ENCODE peak calls at places on chromosomes 13 and 19, in ten cellular contexts. X is fibroblast of the aortic adventitia, C is upper lobe of left lung, D is Panc1, Z is PC-9, U is heart right ventricle, P is HFFc6, W is psoas muscle, O is astrocyte, A is fibroblast of pulmonary artery. N is an unnamed sample.

GRCh38 chr19:18441804-18442788 is 4.2 kb upstream of the ISYNA1 start:
- DNase-seq in X (no peak), C (no peak), D (no peak), Z (no peak), U (no peak), P (no peak), W (no peak), O (no peak), A (no peak), N (no peak)

GRCh38 chr13:20340759-20341161 is 108.6 kb upstream of the GJB6 start:
- DNase-seq in X (peak; percentile 39), C (peak; percentile 49), D (no peak), Z (no peak), U (no peak), P (no peak), W (peak; percentile 72), O (no peak), A (peak; percentile 26), N (no peak)

GRCh38 chr13:96958286-96958891 is 35.9 kb downstream of the OXGR1 start:
- DNase-seq in X (peak; percentile 55), C (no peak), D (no peak), Z (no peak), U (no peak), P (peak; percentile 24), W (no peak), O (peak; percentile 1), A (peak; percentile 59), N (no peak)

GRCh38 chr13:74574964-74575728 is 440.9 kb upstream of the KLF12 start:
- DNase-seq in X (no peak), C (no peak), D (no peak), Z (no peak), U (no peak), P (no peak), W (no peak), O (no peak), A (no peak), N (no peak)

GRCh38 chr13:111531505-111531904 is 211.1 kb downstream of the TEX29 start:
- DNase-seq in X (no peak), C (no peak), D (no peak), Z (no peak), U (no peak), P (peak; percentile 7), W (no peak), O (no peak), A (peak; percentile 3), N (no peak)

GRCh38 chr19:1181606-1182005 is 7.5 kb upstream of the SBNO2 start:
- DNase-seq in X (no peak), C (peak; percentile 83), D (no peak), Z (peak; percentile 84), U (no peak), P (no peak), W (peak; percentile 43), O (no peak), A (no peak), N (no peak)

GRCh38 chr19:1862424-1863307 is 713 bp downstream of the KLF16 start:
- DNase-seq in X (no peak), C (peak; percentile 94), D (no peak), Z (peak; percentile 44), U (no peak), P (no peak), W (no peak), O (no peak), A (no peak), N (no peak)

GRCh38 chr19:54299515-54299914 is 13.5 kb downstream of the LILRA5 start:
- DNase-seq in X (no peak), C (no peak), D (no peak), Z (no peak), U (no peak), P (no peak), W (no peak), O (no peak), A (no peak), N (no peak)

GRCh38 chr19:35043906-35044305 is 2.4 kb downstream of the HPN start:
- DNase-seq in X (no peak), C (no peak), D (no peak), Z (no peak), U (no peak), P (no peak), W (no peak), O (no peak), A (no peak), N (no peak)

GRCh38 chr19:35044317-35045117 is 3.0 kb downstream of the HPN start:
- DNase-seq in X (peak; percentile 66), C (no peak), D (peak; percentile 63), Z (peak; percentile 66), U (peak; percentile 55), P (peak; percentile 48), W (peak; percentile 82), O (no peak), A (peak; percentile 71), N (no peak)

GRCh38 chr19:35046461-35046860 is 4.9 kb downstream of the HPN start:
- DNase-seq in X (no peak), C (no peak), D (no peak), Z (no peak), U (no peak), P (no peak), W (no peak), O (no peak), A (no peak), N (no peak)

GRCh38 chr19:35042954-35043604 is 1.6 kb downstream of the HPN start:
- DNase-seq in X (no peak), C (no peak), D (no peak), Z (no peak), U (no peak), P (no peak), W (no peak), O (no peak), A (no peak), N (no peak)

GRCh38 chr19:35045667-35046300 is 4.3 kb downstream of the HPN start:
- DNase-seq in X (no peak), C (no peak), D (no peak), Z (no peak), U (no peak), P (peak; percentile 59), W (no peak), O (no peak), A (peak; percentile 32), N (no peak)
- TF ChIP-seq CTCF in X (peak; percentile 22), C (peak; percentile 59), D (no peak), Z (peak; percentile 59), U (no peak), P (peak; percentile 67), W (peak; percentile 18), O (peak; percentile 23), A (peak; percentile 34), N (peak; percentile 50)

DNA sequence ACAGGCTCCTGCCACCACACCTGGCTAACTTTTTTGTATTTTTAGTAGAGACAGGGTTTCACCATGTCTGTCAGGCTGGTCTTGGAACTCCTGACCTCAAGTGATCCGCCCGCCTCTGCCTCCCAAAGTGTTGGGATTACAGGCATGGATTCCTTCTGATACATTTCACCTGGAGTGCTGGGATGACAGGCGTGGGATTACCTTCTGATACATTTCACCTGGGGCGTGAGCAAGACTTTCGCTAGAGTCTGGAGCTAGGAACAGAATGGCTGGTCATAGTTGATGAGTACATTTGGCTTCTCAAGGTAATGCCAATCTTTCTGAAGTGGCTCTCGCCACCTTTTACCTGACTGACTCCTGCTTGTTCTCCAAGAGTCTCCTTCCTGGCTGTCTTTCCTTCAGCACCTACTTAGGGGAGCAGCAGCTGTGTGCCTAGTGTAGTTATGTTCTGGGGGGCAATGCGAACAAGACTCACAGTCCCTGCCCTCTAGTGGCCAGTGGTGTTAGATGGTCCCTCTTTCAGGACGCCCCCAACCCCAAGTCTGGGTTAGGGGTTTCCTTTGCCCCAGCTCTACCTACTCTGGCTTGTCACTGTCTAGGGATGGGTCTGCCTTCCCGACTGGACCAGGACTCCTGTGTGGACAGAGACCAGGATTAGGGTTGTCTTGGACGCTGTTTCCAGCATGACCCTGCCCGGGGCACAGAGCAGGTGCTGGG is 19.3 kb downstream of the PPP1R37 start:
- DNase-seq in X (no peak), C (no peak), D (no peak), Z (no peak), U (no peak), P (no peak), W (no peak), O (no peak), A (no peak), N (no peak)
- TF ChIP-seq CTCF in X (no peak), C (no peak), D (no peak), Z (no peak), U (no peak), P (no peak), W (no peak), O (no peak), A (no peak), N (no peak)

GRCh38 chr13:112799394-112799793 is 109.6 kb downstream of the ATP11A start:
- DNase-seq in X (no peak), C (no peak), D (no peak), Z (peak; percentile 10), U (no peak), P (no peak), W (no peak), O (no peak), A (no peak), N (no peak)
- TF ChIP-seq CTCF in X (no peak), C (no peak), D (no peak), Z (no peak), U (no peak), P (no peak), W (no peak), O (no peak), A (no peak), N (no peak)

GRCh38 chr19:47505506-47505905 is 9.4 kb downstream of the NAPA start:
- DNase-seq in X (no peak), C (no peak), D (no peak), Z (no peak), U (no peak), P (no peak), W (peak; percentile 39), O (no peak), A (no peak), N (no peak)

GRCh38 chr19:47499863-47500830 is 14.7 kb downstream of the NAPA start:
- DNase-seq in X (no peak), C (no peak), D (no peak), Z (no peak), U (no peak), P (no peak), W (peak; percentile 68), O (no peak), A (no peak), N (no peak)

GRCh38 chr19:47503823-47504145 is 11.1 kb downstream of the NAPA start:
- DNase-seq in X (no peak), C (no peak), D (no peak), Z (no peak), U (no peak), P (no peak), W (peak; percentile 23), O (no peak), A (no peak), N (no peak)

GRCh38 chr19:47506459-47506858 is 8.4 kb downstream of the NAPA start:
- DNase-seq in X (no peak), C (no peak), D (no peak), Z (no peak), U (no peak), P (no peak), W (peak; percentile 73), O (no peak), A (no peak), N (no peak)

DNA sequence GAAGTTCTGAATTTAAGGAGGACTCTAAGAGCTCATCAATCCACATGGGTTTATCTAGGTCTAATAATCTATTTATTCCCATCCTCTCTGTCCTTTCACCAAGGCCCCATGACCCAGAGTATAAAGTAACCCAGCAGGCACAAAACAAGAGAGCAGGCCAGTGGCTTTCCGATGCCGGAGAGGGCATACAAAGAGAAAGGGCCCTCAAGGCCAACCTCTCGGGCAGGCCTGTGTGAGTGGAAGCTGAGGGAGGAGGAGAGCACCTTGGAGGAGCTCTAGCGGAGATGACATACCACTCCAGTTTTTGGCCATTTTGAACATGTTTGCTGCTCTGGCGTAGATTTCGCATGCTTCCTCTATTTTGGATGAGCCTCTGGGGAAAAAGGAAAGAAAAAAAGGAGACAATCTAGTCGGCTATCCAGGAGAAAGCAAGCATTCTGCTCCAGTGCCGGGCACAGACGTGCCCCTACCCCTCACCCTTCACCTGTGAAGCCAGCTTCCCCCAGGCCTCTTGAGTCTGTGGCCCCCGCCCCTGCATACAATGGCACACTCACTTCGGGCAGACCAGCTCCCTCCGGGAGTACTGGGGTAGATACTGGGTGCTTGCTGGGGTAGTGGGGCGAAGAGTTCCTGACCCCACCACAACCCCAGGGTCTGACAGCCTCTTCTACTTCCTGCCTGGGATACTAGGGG is 11.6 kb downstream of the NAPA start:
- DNase-seq in X (no peak), C (no peak), D (no peak), Z (no peak), U (no peak), P (no peak), W (peak; percentile 22), O (no peak), A (no peak), N (no peak)
- TF ChIP-seq CTCF in X (no peak), C (no peak), D (no peak), Z (no peak), U (no peak), P (no peak), W (no peak), O (no peak), A (no peak), N (no peak)